ENCODE peak calls at places on chromosome 7, in eight cellular contexts. B, M, L, U, G, O, P and J are unnamed samples.
A peak's percentile ranks its signal among the peaks of the same experiment; 100 is the strongest.

GRCh38 chr7:45980973-45981372 is 59.9 kb upstream of the IGFBP3 start:
- DNase-seq in L (no peak), M (no peak), G (no peak), O (no peak), B (no peak), U (no peak), P (no peak), J (no peak)

GRCh38 chr7:83693281-83693680 is 44.3 kb upstream of the SEMA3E start:
- DNase-seq in O (no peak), U (no peak), L (no peak), M (no peak), G (no peak), B (no peak), P (no peak), J (no peak)

GRCh38 chr7:103063895-103064294 is 10.7 kb downstream of the FBXL13 start:
- DNase-seq in O (no peak), U (no peak), B (no peak), L (no peak), M (no peak), G (no peak), P (no peak), J (no peak)

GRCh38 chr7:149422065-149422913 is 38.6 kb downstream of the ZNF777 start:
- DNase-seq in G (no peak), L (peak; percentile 67), P (peak; percentile 88), B (peak; percentile 70), M (peak; percentile 26), U (peak; percentile 21), O (peak; percentile 82), J (no peak)

GRCh38 chr7:105719395-105719794 is 138.1 kb upstream of the EFCAB10 start:
- DNase-seq in M (no peak), G (no peak), P (no peak), U (no peak), O (no peak), B (no peak), L (no peak), J (no peak)

GRCh38 chr7:34165927-34166550 is 260.7 kb downstream of the BMPER start:
- DNase-seq in P (peak; percentile 49), B (no peak), G (no peak), M (no peak), O (no peak), L (peak; percentile 9), U (peak; percentile 38), J (peak; percentile 11)

GRCh38 chr7:46963719-46964118 is 618.2 kb downstream of the TNS3 start:
- DNase-seq in O (no peak), M (no peak), P (no peak), B (no peak), L (no peak), U (no peak), G (no peak), J (no peak)

GRCh38 chr7:133009853-133010252 is 72.0 kb downstream of the CHCHD3 start:
- DNase-seq in B (no peak), M (no peak), U (no peak), O (no peak), P (no peak), G (no peak), L (no peak), J (no peak)

GRCh38 chr7:139680676-139681462 is 96.9 kb downstream of the HIPK2 start:
- DNase-seq in L (peak; percentile 90), O (no peak), U (peak; percentile 98), G (peak; percentile 86), P (peak; percentile 93), B (no peak), M (peak; percentile 42), J (peak; percentile 82)

GRCh38 chr7:132160525-132161230 is 415.6 kb downstream of the PLXNA4 start:
- DNase-seq in P (no peak), G (no peak), U (no peak), O (no peak), M (no peak), L (no peak), B (no peak), J (no peak)

GRCh38 chr7:101238226-101239182 is 902 bp upstream of the CLDN15 start:
- DNase-seq in P (no peak), M (no peak), B (no peak), O (peak; percentile 67), G (no peak), U (no peak), L (no peak), J (no peak)

GRCh38 chr7:84191842-84192241 is 2.7 kb downstream of the SEMA3A start:
- DNase-seq in L (peak; percentile 57), M (no peak), U (no peak), P (peak; percentile 52), B (no peak), G (no peak), O (no peak), J (no peak)

GRCh38 chr7:2757361-2757903 is 69.4 kb downstream of the AMZ1 start:
- DNase-seq in U (peak; percentile 96), M (no peak), G (peak; percentile 62), O (peak; percentile 81), P (peak; percentile 80), B (peak; percentile 37), L (no peak), J (no peak)

GRCh38 chr7:23967949-23968599 is 258.1 kb downstream of the STK31 start:
- DNase-seq in M (no peak), G (no peak), O (no peak), U (no peak), B (no peak), L (no peak), P (peak; percentile 15), J (no peak)

GRCh38 chr7:98870071-98870651 is 347 bp upstream of the TMEM130 start:
- DNase-seq in O (peak; percentile 92), M (no peak), P (peak; percentile 67), U (no peak), G (no peak), B (peak; percentile 53), L (peak; percentile 70), J (no peak)

GRCh38 chr7:44385384-44386138 is 60.2 kb upstream of the CAMK2B start:
- DNase-seq in M (no peak), O (no peak), L (peak; percentile 40), B (no peak), U (no peak), G (no peak), P (no peak), J (no peak)

GRCh38 chr7:39882148-39882784 is 67.8 kb upstream of the CDK13 start:
- DNase-seq in M (no peak), U (no peak), L (no peak), P (no peak), B (no peak), O (no peak), G (no peak), J (no peak)

GRCh38 chr7:37945336-37945735 is 24.9 kb downstream of the EPDR1 start:
- DNase-seq in B (no peak), O (no peak), G (no peak), M (no peak), P (peak; percentile 80), L (peak; percentile 25), U (peak; percentile 80), J (no peak)

GRCh38 chr7:44976746-44977196 is 2.0 kb downstream of the MYO1G start:
- DNase-seq in U (no peak), P (no peak), O (no peak), B (no peak), M (no peak), G (no peak), L (no peak), J (no peak)